ENCODE peak calls at places on chromosomes 7 and 10, in four cellular contexts. K, F, V and P are unnamed samples.

GRCh38 chr10:34956756-34957155 is 133.4 kb downstream of the CUL2 start:
- DNase-seq in F (no peak), V (no peak), K (no peak), P (no peak)

GRCh38 chr10:7872041-7872442 is 53.7 kb downstream of the TAF3 start:
- DNase-seq in F (peak; percentile 46), V (no peak), K (no peak), P (no peak)

GRCh38 chr7:104137971-104138370 is 69.8 kb downstream of the ORC5 start:
- DNase-seq in V (no peak), K (no peak), F (no peak), P (no peak)

GRCh38 chr10:82922755-82923154 is 1047.8 kb downstream of the NRG3 start:
- DNase-seq in K (no peak), F (no peak), V (no peak), P (no peak)

GRCh38 chr10:29841724-29842649 is 207.2 kb upstream of the SVIL start:
- DNase-seq in F (no peak), K (no peak), V (no peak), P (peak; percentile 59)

GRCh38 chr7:696426-697258 is 29.9 kb upstream of the DNAAF5 start:
- DNase-seq in V (no peak), K (no peak), F (no peak), P (no peak)

GRCh38 chr10:30373596-30374327 is 24.7 kb upstream of the MTPAP start:
- DNase-seq in V (no peak), K (no peak), F (no peak), P (no peak)

GRCh38 chr7:79512269-79512668 is 58.8 kb upstream of the MAGI2 start:
- DNase-seq in V (no peak), F (no peak), K (no peak), P (no peak)

GRCh38 chr10:80468806-80469421 is 14.8 kb downstream of the TSPAN14 start:
- DNase-seq in F (no peak), K (peak; percentile 28), V (no peak), P (no peak)

GRCh38 chr7:103764887-103765286 is 224.6 kb downstream of the RELN start:
- DNase-seq in V (no peak), K (no peak), F (no peak), P (no peak)

GRCh38 chr7:6272481-6273323 is at the start of gene CYTH3:
- DNase-seq in V (no peak), K (peak; percentile 82), F (peak; percentile 89), P (no peak)

GRCh38 chr10:52908483-52908882 is 135.9 kb upstream of the MBL2 start:
- DNase-seq in K (no peak), V (no peak), F (no peak), P (no peak)

GRCh38 chr10:26621889-26622681 is 75.4 kb upstream of the PDSS1 start:
- DNase-seq in F (no peak), K (peak; percentile 47), V (peak; percentile 32), P (peak; percentile 43)

GRCh38 chr7:116631676-116632075 is 40.3 kb upstream of the MET start:
- DNase-seq in V (no peak), F (no peak), K (no peak), P (no peak)

GRCh38 chr10:13160934-13161266 is 458 bp upstream of the MCM10 start:
- DNase-seq in V (no peak), F (no peak), K (no peak), P (no peak)

GRCh38 chr10:125169915-125170314 is 9.6 kb upstream of the CTBP2 start:
- DNase-seq in F (no peak), K (no peak), V (no peak), P (no peak)

GRCh38 chr7:27172388-27172774 is 1.7 kb downstream of the HOXA10 start:
- DNase-seq in V (peak; percentile 40), F (no peak), K (no peak), P (no peak)
- H3K27ac ChIP-seq in V (peak overlapping the region; percentile 77), F (no peak overlapping the region), K (peak overlapping the region; percentile 94), P (peak overlapping the region; percentile 93)

GRCh38 chr7:41489885-41490284 is 213.0 kb downstream of the INHBA start:
- DNase-seq in K (no peak), F (no peak), V (no peak), P (no peak)
- H3K27ac ChIP-seq in K (no peak overlapping the region), F (no peak overlapping the region), V (no peak overlapping the region), P (no peak overlapping the region)

DNA sequence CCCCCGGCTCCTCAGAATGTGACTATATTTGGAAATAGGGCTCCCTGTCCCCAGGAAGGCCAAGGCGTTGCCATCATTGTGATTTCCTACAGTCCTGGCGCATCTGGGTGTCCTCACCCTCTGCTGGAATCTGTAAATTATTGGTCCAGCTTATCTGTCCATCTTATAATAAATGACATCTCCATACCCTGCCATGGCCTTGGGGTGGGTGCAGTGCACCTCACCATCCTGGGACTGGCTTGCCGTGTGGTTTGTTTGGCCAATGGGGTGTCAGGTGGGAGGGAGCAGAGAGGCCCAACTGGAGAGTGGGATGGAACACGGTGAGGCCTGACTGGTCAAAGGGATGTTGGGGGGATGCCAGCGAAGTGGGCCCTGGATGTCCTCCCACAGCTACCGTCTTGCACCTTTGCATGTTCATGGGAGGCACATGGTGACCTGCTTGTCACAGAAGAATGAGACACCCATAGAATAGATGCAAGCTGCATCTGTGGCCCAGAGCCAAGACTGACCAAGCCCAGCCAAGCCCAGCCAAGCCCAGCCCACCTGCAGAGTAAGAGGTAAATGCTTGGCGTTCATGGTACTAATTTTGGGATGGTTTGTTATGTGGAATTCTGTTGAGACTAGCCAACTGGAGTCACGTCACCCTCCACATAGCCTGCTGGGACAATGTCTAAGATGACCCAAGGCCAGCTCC is 11.1 kb upstream of the LRRC27 start:
- DNase-seq in F (no peak), V (no peak), K (no peak), P (no peak)
- H3K27ac ChIP-seq in F (no peak overlapping the region), V (no peak overlapping the region), K (no peak overlapping the region), P (no peak overlapping the region)

GRCh38 chr7:30869794-30870491 is 41.7 kb upstream of the AQP1 start:
- DNase-seq in K (no peak), F (no peak), V (no peak), P (no peak)

GRCh38 chr7:30871655-30872054 is 40.0 kb upstream of the AQP1 start:
- DNase-seq in K (no peak), V (no peak), F (no peak), P (no peak)

GRCh38 chr7:30867483-30867882 is 44.2 kb upstream of the AQP1 start:
- DNase-seq in F (no peak), V (no peak), K (no peak), P (no peak)

GRCh38 chr7:30873207-30873606 is 38.4 kb upstream of the AQP1 start:
- DNase-seq in F (no peak), K (no peak), V (no peak), P (no peak)

GRCh38 chr7:30870821-30871518 is 40.7 kb upstream of the AQP1 start:
- DNase-seq in K (no peak), V (no peak), F (no peak), P (no peak)
- H3K27ac ChIP-seq in K (no peak overlapping the region), V (no peak overlapping the region), F (no peak overlapping the region), P (no peak overlapping the region)

DNA sequence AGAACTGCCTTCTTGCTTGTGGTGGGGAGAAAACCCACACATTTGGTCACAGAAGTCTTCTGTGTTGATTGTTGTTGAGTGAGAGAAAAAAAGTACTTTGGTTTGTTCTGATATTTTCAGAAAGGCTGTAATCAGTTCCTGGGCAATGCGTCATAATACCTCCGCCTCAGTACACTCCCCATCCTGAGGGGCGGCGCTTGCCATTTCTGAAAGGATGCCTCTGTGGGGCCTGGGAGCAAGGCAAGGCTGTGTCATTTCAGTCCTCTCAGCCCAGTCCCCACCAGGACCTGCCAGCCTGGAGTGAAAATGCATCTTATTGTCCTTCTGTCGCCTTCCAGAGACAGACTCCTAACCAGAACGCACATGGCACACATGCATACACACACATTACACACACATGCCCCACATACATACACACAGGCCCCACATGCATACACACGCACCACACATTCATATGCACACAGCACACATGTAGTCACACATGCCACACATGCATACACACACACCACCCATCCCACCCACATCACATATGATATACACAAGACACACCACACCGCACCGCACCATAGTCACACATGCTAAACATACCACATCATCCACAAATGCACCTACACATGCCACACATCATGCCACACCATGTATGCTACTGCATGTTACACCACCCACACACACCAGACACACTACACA is 90.0 kb downstream of the CXCL12 start:
- DNase-seq in V (no peak), F (no peak), K (no peak), P (no peak)
- H3K27ac ChIP-seq in V (no peak overlapping the region), F (no peak overlapping the region), K (peak overlapping the region; percentile 36), P (no peak overlapping the region)